ENCODE peak calls at places on chromosomes 7 and 10, in four cellular contexts. One of them, this sample, is unnamed.

GRCh38 chr10:26519803-26520202 is 81.7 kb downstream of the APBB1IP start:
- DNase-seq in psoas muscle: no peak
- DNase-seq in HCT116: no peak
- DNase-seq in adrenal gland: no peak
- DNase-seq in this sample: no peak

GRCh38 chr7:50446542-50446960 is 3.6 kb downstream of the FIGNL1 start:
- DNase-seq in psoas muscle: no peak
- DNase-seq in HCT116: peak; percentile 99
- DNase-seq in adrenal gland: no peak
- DNase-seq in this sample: no peak

GRCh38 chr7:102288285-102288930 is 1.7 kb downstream of the SH2B2 start:
- DNase-seq in adrenal gland: no peak
- DNase-seq in HCT116: no peak
- DNase-seq in psoas muscle: no peak
- DNase-seq in this sample: no peak

GRCh38 chr10:110774069-110775021 is 97.4 kb upstream of the PDCD4 start:
- DNase-seq in HCT116: peak; percentile 92
- DNase-seq in psoas muscle: no peak
- DNase-seq in adrenal gland: no peak
- DNase-seq in this sample: peak; percentile 86

GRCh38 chr10:42939237-42939636 is 137.6 kb upstream of the RET start:
- DNase-seq in psoas muscle: no peak
- DNase-seq in HCT116: no peak
- DNase-seq in adrenal gland: no peak
- DNase-seq in this sample: no peak

GRCh38 chr7:102823715-102824114 is 74.9 kb downstream of the FAM185A start:
- DNase-seq in psoas muscle: no peak
- DNase-seq in adrenal gland: no peak
- DNase-seq in HCT116: no peak
- DNase-seq in this sample: no peak

GRCh38 chr7:131106681-131107342 is 220.9 kb upstream of the MKLN1 start:
- DNase-seq in psoas muscle: peak; percentile 56
- DNase-seq in HCT116: no peak
- DNase-seq in adrenal gland: peak; percentile 55
- DNase-seq in this sample: peak; percentile 48

GRCh38 chr7:107528461-107528860 is 35.3 kb downstream of the COG5 start:
- DNase-seq in psoas muscle: no peak
- DNase-seq in adrenal gland: no peak
- DNase-seq in HCT116: no peak
- DNase-seq in this sample: no peak

GRCh38 chr10:70761031-70761601 is 24.1 kb downstream of the TBATA start:
- DNase-seq in HCT116: no peak
- DNase-seq in psoas muscle: no peak
- DNase-seq in adrenal gland: no peak
- DNase-seq in this sample: no peak

GRCh38 chr10:88687853-88688467 is 18.1 kb upstream of the LIPK start:
- DNase-seq in psoas muscle: no peak
- DNase-seq in adrenal gland: no peak
- DNase-seq in HCT116: peak; percentile 32
- DNase-seq in this sample: peak; percentile 5

GRCh38 chr10:86536294-86536861 is 14.8 kb upstream of the WAPL start:
- DNase-seq in adrenal gland: no peak
- DNase-seq in psoas muscle: no peak
- DNase-seq in HCT116: no peak
- DNase-seq in this sample: no peak

GRCh38 chr7:38453187-38453586 is 178.0 kb downstream of the AMPH start:
- DNase-seq in HCT116: no peak
- DNase-seq in adrenal gland: no peak
- DNase-seq in psoas muscle: no peak
- DNase-seq in this sample: no peak

GRCh38 chr7:157129200-157129599 is 9.5 kb upstream of the UBE3C start:
- DNase-seq in HCT116: no peak
- DNase-seq in psoas muscle: no peak
- DNase-seq in adrenal gland: no peak
- DNase-seq in this sample: no peak

GRCh38 chr10:77889277-77889903 is 37.2 kb downstream of the DLG5 start:
- DNase-seq in psoas muscle: no peak
- DNase-seq in adrenal gland: peak; percentile 87
- DNase-seq in HCT116: peak; percentile 80
- DNase-seq in this sample: no peak

GRCh38 chr10:32139223-32140073 is 83.2 kb upstream of the KIF5B start:
- DNase-seq in HCT116: peak; percentile 89
- DNase-seq in adrenal gland: peak; percentile 95
- DNase-seq in psoas muscle: peak; percentile 85
- DNase-seq in this sample: peak; percentile 92

GRCh38 chr7:85104432-85105205 is 82.2 kb downstream of the SEMA3D start:
- DNase-seq in adrenal gland: no peak
- DNase-seq in HCT116: peak; percentile 6
- DNase-seq in psoas muscle: no peak
- DNase-seq in this sample: no peak

GRCh38 chr7:39240864-39241263 is 263.2 kb downstream of the POU6F2 start:
- DNase-seq in psoas muscle: no peak
- DNase-seq in HCT116: no peak
- DNase-seq in adrenal gland: no peak
- DNase-seq in this sample: no peak

GRCh38 chr7:77288676-77289320 is 89.2 kb upstream of the FGL2 start:
- DNase-seq in psoas muscle: no peak
- DNase-seq in adrenal gland: no peak
- DNase-seq in HCT116: no peak
- DNase-seq in this sample: no peak

GRCh38 chr7:35617076-35617475 is 77.9 kb downstream of the HERPUD2 start:
- DNase-seq in HCT116: no peak
- DNase-seq in psoas muscle: no peak
- DNase-seq in adrenal gland: no peak
- DNase-seq in this sample: no peak

GRCh38 chr7:913736-914520 is 37.6 kb downstream of the GET4 start:
- DNase-seq in HCT116: no peak
- DNase-seq in psoas muscle: no peak
- DNase-seq in adrenal gland: no peak
- DNase-seq in this sample: peak; percentile 52

GRCh38 chr10:87658858-87659555 is 671 bp upstream of the PAPSS2 start:
- DNase-seq in HCT116: no peak
- DNase-seq in psoas muscle: no peak
- DNase-seq in adrenal gland: peak; percentile 45
- DNase-seq in this sample: peak; percentile 32

GRCh38 chr10:87656431-87657072 is 3.1 kb upstream of the PAPSS2 start:
- DNase-seq in psoas muscle: no peak
- DNase-seq in HCT116: no peak
- DNase-seq in adrenal gland: no peak
- DNase-seq in this sample: peak; percentile 74

GRCh38 chr10:87659571-87660483 is at the start of gene PAPSS2:
- DNase-seq in psoas muscle: peak; percentile 56
- DNase-seq in HCT116: no peak
- DNase-seq in adrenal gland: peak; percentile 80
- DNase-seq in this sample: peak; percentile 69

GRCh38 chr10:87658383-87658795 is 1.3 kb upstream of the PAPSS2 start:
- DNase-seq in HCT116: no peak
- DNase-seq in psoas muscle: no peak
- DNase-seq in adrenal gland: no peak
- DNase-seq in this sample: no peak

DNA sequence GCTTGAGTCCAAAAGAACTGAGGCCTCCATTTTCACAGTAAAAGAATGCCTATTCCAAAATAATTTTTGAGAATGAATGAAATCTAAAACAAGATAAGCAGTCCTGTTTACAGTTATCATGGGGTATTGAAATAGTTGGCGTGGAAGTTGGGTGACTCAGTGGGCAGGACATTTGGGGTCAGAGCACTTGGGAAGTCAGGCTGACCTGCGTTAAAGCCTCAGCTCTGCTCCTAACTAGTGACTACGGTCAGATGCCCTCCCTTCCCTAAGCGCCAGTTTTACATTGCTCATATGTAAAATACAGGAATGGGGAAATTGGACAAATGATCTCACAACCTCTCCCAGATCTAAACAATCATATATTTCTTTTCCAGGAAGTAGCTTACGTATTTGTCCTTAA is 2.3 kb upstream of the PAPSS2 start:
- DNase-seq in adrenal gland: peak; percentile 76
- DNase-seq in HCT116: no peak
- DNase-seq in psoas muscle: no peak
- DNase-seq in this sample: no peak
- H3K27ac ChIP-seq in adrenal gland: peak overlapping the region; percentile 88
- H3K27ac ChIP-seq in HCT116: no peak overlapping the region
- H3K27ac ChIP-seq in psoas muscle: no peak overlapping the region
- H3K27ac ChIP-seq in this sample: peak overlapping the region; percentile 84

GRCh38 chr10:119116326-119116951 is 12.5 kb downstream of the DENND10 start:
- DNase-seq in HCT116: no peak
- DNase-seq in psoas muscle: no peak
- DNase-seq in adrenal gland: no peak
- DNase-seq in this sample: no peak

GRCh38 chr10:119115921-119116320 is 12.0 kb downstream of the DENND10 start:
- DNase-seq in HCT116: no peak
- DNase-seq in adrenal gland: no peak
- DNase-seq in psoas muscle: no peak
- DNase-seq in this sample: no peak

GRCh38 chr10:119113805-119114732 is 10.2 kb downstream of the DENND10 start:
- DNase-seq in psoas muscle: no peak
- DNase-seq in HCT116: no peak
- DNase-seq in adrenal gland: no peak
- DNase-seq in this sample: no peak

GRCh38 chr10:119111968-119112515 is 8.1 kb downstream of the DENND10 start:
- DNase-seq in HCT116: no peak
- DNase-seq in psoas muscle: no peak
- DNase-seq in adrenal gland: no peak
- DNase-seq in this sample: no peak
- H3K36me3 ChIP-seq in HCT116: peaks cover 16% of the 10 kb centered on the region
- H3K36me3 ChIP-seq in psoas muscle: peaks cover 2% of the 10 kb centered on the region
- H3K36me3 ChIP-seq in adrenal gland: peaks cover 49% of the 10 kb centered on the region
- H3K36me3 ChIP-seq in this sample: peaks cover 38% of the 10 kb centered on the region

GRCh38 chr7:86968618-86969017 is 90.8 kb downstream of the ELAPOR2 start:
- DNase-seq in HCT116: no peak
- DNase-seq in adrenal gland: no peak
- DNase-seq in psoas muscle: no peak
- DNase-seq in this sample: peak; percentile 26

GRCh38 chr7:86963599-86964230 is 95.7 kb downstream of the ELAPOR2 start:
- DNase-seq in adrenal gland: no peak
- DNase-seq in HCT116: no peak
- DNase-seq in psoas muscle: no peak
- DNase-seq in this sample: no peak

GRCh38 chr7:86966920-86967319 is 92.5 kb downstream of the ELAPOR2 start:
- DNase-seq in adrenal gland: no peak
- DNase-seq in HCT116: no peak
- DNase-seq in psoas muscle: no peak
- DNase-seq in this sample: no peak

GRCh38 chr7:86964973-86965726 is 94.3 kb downstream of the ELAPOR2 start:
- DNase-seq in psoas muscle: no peak
- DNase-seq in adrenal gland: no peak
- DNase-seq in HCT116: no peak
- DNase-seq in this sample: no peak

GRCh38 chr7:86965727-86966120 is 93.7 kb downstream of the ELAPOR2 start:
- DNase-seq in adrenal gland: no peak
- DNase-seq in psoas muscle: no peak
- DNase-seq in HCT116: no peak
- DNase-seq in this sample: no peak
- H3K4me1 ChIP-seq in adrenal gland: no peaks in the 10 kb centered on the region
- H3K4me1 ChIP-seq in psoas muscle: peaks cover 16% of the 10 kb centered on the region
- H3K4me1 ChIP-seq in HCT116: no peaks in the 10 kb centered on the region
- H3K4me1 ChIP-seq in this sample: no peaks in the 10 kb centered on the region

GRCh38 chr10:7258948-7259523 is 151.8 kb downstream of the SFMBT2 start:
- DNase-seq in psoas muscle: no peak
- DNase-seq in HCT116: no peak
- DNase-seq in adrenal gland: no peak
- DNase-seq in this sample: no peak
- H3K27ac ChIP-seq in psoas muscle: no peak overlapping the region
- H3K27ac ChIP-seq in HCT116: no peak overlapping the region
- H3K27ac ChIP-seq in adrenal gland: no peak overlapping the region
- H3K27ac ChIP-seq in this sample: no peak overlapping the region

GRCh38 chr7:106269263-106269961 is 15.4 kb downstream of the NAMPT start:
- DNase-seq in HCT116: no peak
- DNase-seq in psoas muscle: no peak
- DNase-seq in adrenal gland: no peak
- DNase-seq in this sample: no peak
- H3K36me3 ChIP-seq in HCT116: peaks cover 58% of the 10 kb centered on the region
- H3K36me3 ChIP-seq in psoas muscle: peaks cover 9% of the 10 kb centered on the region
- H3K36me3 ChIP-seq in adrenal gland: peaks cover 86% of the 10 kb centered on the region
- H3K36me3 ChIP-seq in this sample: peaks cover 76% of the 10 kb centered on the region

DNA sequence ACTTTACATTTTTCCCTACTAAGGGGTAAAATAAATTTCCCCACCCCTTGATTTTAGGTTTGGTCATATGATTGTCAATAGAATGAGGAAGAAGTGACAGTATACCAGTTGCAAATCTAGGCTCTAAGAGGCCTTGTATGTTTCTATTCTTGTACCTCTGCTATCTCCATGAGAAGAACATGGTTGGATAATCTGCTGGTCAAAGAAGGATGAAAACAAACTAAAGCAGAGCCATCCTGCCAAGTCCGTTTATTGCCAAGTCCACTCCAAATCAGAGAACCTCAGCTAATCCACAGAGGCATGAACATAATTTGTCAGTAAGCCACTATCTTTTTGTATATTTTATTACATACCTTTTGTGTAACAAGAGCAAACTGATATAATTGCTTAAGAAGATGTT is 98.0 kb downstream of the CRPPA start:
- DNase-seq in HCT116: no peak
- DNase-seq in psoas muscle: no peak
- DNase-seq in adrenal gland: no peak
- DNase-seq in this sample: no peak
- H3K4me1 ChIP-seq in HCT116: peaks cover 18% of the 10 kb centered on the region
- H3K4me1 ChIP-seq in psoas muscle: no peaks in the 10 kb centered on the region
- H3K4me1 ChIP-seq in adrenal gland: no peaks in the 10 kb centered on the region
- H3K4me1 ChIP-seq in this sample: peaks cover 14% of the 10 kb centered on the region

DNA sequence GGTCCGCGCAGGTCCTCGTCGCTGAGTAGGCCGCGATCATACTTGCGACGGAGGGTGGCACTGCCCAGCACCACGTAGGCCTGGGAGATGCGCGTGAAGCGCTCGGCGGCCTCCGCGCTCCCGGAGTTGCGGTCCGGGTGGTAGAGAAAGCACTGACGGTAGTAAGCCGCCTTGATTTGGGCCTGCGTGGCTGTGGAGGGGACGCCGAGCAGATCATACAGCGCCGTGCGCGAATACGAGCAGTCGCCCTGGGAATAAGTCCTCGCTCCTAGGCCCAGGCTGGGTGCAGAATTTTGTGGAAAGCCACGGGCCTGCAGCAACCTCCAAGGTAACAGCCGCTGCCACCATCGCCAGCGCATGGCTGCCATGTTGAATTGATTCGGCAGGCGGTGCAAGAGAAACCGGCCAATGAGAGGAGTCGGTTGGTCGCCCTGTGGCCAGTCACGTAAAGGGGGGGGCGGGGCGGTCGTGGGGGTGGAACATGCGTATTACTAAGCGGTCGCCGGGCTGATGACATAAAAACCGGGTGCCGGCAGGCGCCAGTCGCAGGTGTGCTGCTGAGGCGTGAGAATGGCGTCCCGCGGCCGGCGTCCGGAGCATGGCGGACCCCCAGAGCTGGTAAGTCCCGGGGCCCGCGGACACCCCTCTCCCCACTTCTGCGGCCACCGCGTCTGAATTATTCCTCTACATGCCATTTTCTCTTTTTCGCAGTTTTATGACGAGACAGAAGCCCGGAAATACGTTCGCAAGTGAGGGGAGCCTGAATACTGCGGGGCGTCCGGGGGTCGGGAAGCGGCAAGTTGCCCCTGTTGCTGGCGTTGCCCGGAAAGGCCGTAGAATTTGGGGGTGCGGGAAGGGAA is at the start of the genes BUD23 and DNAJC30:
- DNase-seq in psoas muscle: peak; percentile 99
- DNase-seq in HCT116: peak; percentile 90
- DNase-seq in adrenal gland: peak; percentile 99
- DNase-seq in this sample: peak; percentile 97
- H3K27ac ChIP-seq in psoas muscle: peak within 1 kb of the TSS; percentile 94
- H3K27ac ChIP-seq in HCT116: peak within 1 kb of the TSS; percentile 91
- H3K27ac ChIP-seq in adrenal gland: peak within 1 kb of the TSS; percentile 90
- H3K27ac ChIP-seq in this sample: peak within 1 kb of the TSS; percentile 49

GRCh38 chr7:47435889-47436312 is 146.0 kb downstream of the TNS3 start:
- DNase-seq in adrenal gland: peak; percentile 90
- DNase-seq in HCT116: peak; percentile 70
- DNase-seq in psoas muscle: peak; percentile 73
- DNase-seq in this sample: peak; percentile 71
- H3K36me3 ChIP-seq in adrenal gland: peaks cover 35% of the 10 kb centered on the region
- H3K36me3 ChIP-seq in HCT116: no peaks in the 10 kb centered on the region
- H3K36me3 ChIP-seq in psoas muscle: peaks cover 11% of the 10 kb centered on the region
- H3K36me3 ChIP-seq in this sample: peaks cover 77% of the 10 kb centered on the region